ENCODE peak calls at places on chromosomes 4 and X, in ten cellular contexts. Q is HT1080; A is heart left ventricle; G is NCI-H1930; U is HFF-Myc; N is T-helper 2 cell treated with Interferon-gamma antibody and Interleukin-4, amounts not matched to agents 5 μg/mL and 100 μg/mL, for 36 hours; R is iris pigment epithelial cell; S is effector memory CD4-positive, alpha-beta T cell; P is activated T-helper 1 cell treated with Interleukin-2 at 50 U/mL for 16 hours; J is thyroid gland. V is an unnamed sample.

GRCh38 chr4:186204103-186204559 is 12.8 kb downstream of the CYP4V2 start:
- DNase-seq in Q (no peak), A (no peak), G (no peak), U (no peak), N (no peak), R (peak), S (no peak), P (no peak), J (no peak), V (no peak)

GRCh38 chr4:52661966-52662705 is 3.0 kb upstream of the USP46 start:
- DNase-seq in Q (no peak), A (no peak), G (no peak), U (no peak), N (no peak), R (no peak), S (no peak), P (no peak), J (no peak), V (no peak)

GRCh38 chr4:139177888-139178609 is 1.0 kb upstream of the ELF2 start:
- DNase-seq in Q (peak), A (peak), G (peak), U (no peak), N (peak), R (peak), S (peak), P (peak), J (peak), V (peak)

GRCh38 chr4:24686866-24687672 is 102.7 kb upstream of the DHX15 start:
- DNase-seq in Q (peak), A (no peak), G (no peak), U (no peak), N (peak), R (peak), S (no peak), P (no peak), J (peak), V (no peak)

GRCh38 chrX:41827886-41828285 is 95.5 kb downstream of the CASK start:
- DNase-seq in Q (no peak), A (no peak), G (no peak), U (no peak), N (no peak), R (peak), S (no peak), P (no peak), J (no peak), V (no peak)

GRCh38 chr4:2267841-2268240 is 5.9 kb upstream of the MXD4 start:
- DNase-seq in Q (no peak), A (no peak), G (no peak), U (no peak), N (no peak), R (no peak), S (no peak), P (no peak), J (no peak), V (no peak)

GRCh38 chrX:11143931-11144678 is 33.0 kb downstream of the HCCS start:
- DNase-seq in Q (peak), A (no peak), G (peak), U (peak), N (peak), R (peak), S (no peak), P (no peak), J (peak), V (no peak)

GRCh38 chrX:118216086-118216485 is 99.5 kb upstream of the KLHL13 start:
- DNase-seq in Q (peak), A (no peak), G (no peak), U (no peak), N (no peak), R (no peak), S (no peak), P (no peak), J (no peak), V (no peak)

GRCh38 chr4:146545102-146545501 is 23.4 kb upstream of the SLC10A7 start:
- DNase-seq in Q (peak), A (no peak), G (no peak), U (no peak), N (no peak), R (peak), S (no peak), P (no peak), J (no peak), V (no peak)

GRCh38 chr4:169327951-169328350 is 57.2 kb upstream of the SH3RF1 start:
- DNase-seq in Q (no peak), A (no peak), G (no peak), U (no peak), N (no peak), R (no peak), S (no peak), P (no peak), J (no peak), V (no peak)

GRCh38 chr4:2731907-2732314 is 24.2 kb downstream of the TNIP2 start:
- DNase-seq in Q (no peak), A (no peak), G (no peak), U (no peak), N (no peak), R (no peak), S (no peak), P (no peak), J (no peak), V (no peak)

GRCh38 chr4:20252656-20253271 is 1.1 kb downstream of the SLIT2 start:
- DNase-seq in Q (no peak), A (peak), G (no peak), U (no peak), N (no peak), R (peak), S (no peak), P (no peak), J (peak), V (no peak)

GRCh38 chr4:154076921-154077320 is 288.0 kb upstream of the SFRP2 start:
- DNase-seq in Q (peak), A (no peak), G (no peak), U (no peak), N (no peak), R (no peak), S (no peak), P (no peak), J (no peak), V (no peak)

V was measured in activated T-helper 9 cell treated with anti-CD3 and anti-CD28 coated beads, Interleukin-2, amount 50 U/mL, for 16 hours.